ENCODE peak calls at places on chromosomes 12 and 14, in four cellular contexts. One of them, this sample, is unnamed.
A peak's percentile ranks its signal among the peaks of the same experiment; 100 is the strongest.

GRCh38 chr14:68669644-68670343 is 123.1 kb downstream of the ZFP36L1 start:
- DNase-seq in H1: no peak
- DNase-seq in mesendoderm: no peak
- DNase-seq in IMR-90: no peak
- DNase-seq in this sample: no peak

GRCh38 chr12:101737476-101737875 is 1.8 kb downstream of the SYCP3 start:
- DNase-seq in mesendoderm: no peak
- DNase-seq in IMR-90: no peak
- DNase-seq in H1: no peak
- DNase-seq in this sample: no peak

GRCh38 chr12:54725233-54725843 is 77.2 kb upstream of the DCD start:
- DNase-seq in H1: no peak
- DNase-seq in IMR-90: no peak
- DNase-seq in mesendoderm: peak; percentile 79
- DNase-seq in this sample: peak; percentile 60

GRCh38 chr12:19744760-19745218 is 305.5 kb downstream of the AEBP2 start:
- DNase-seq in H1: no peak
- DNase-seq in mesendoderm: no peak
- DNase-seq in IMR-90: peak; percentile 84
- DNase-seq in this sample: no peak

GRCh38 chr12:111386891-111387290 is 18.0 kb upstream of the PHETA1 start:
- DNase-seq in IMR-90: no peak
- DNase-seq in mesendoderm: no peak
- DNase-seq in H1: no peak
- DNase-seq in this sample: no peak

GRCh38 chr12:122866950-122867607 is 28.8 kb downstream of the VPS37B start:
- DNase-seq in IMR-90: no peak
- DNase-seq in mesendoderm: no peak
- DNase-seq in H1: no peak
- DNase-seq in this sample: no peak

GRCh38 chr12:87116778-87117177 is 860.6 kb upstream of the MGAT4C start:
- DNase-seq in IMR-90: no peak
- DNase-seq in H1: no peak
- DNase-seq in mesendoderm: peak; percentile 28
- DNase-seq in this sample: no peak

GRCh38 chr14:68935761-68936209 is 43.3 kb downstream of the ACTN1 start:
- DNase-seq in IMR-90: no peak
- DNase-seq in H1: no peak
- DNase-seq in mesendoderm: peak; percentile 63
- DNase-seq in this sample: no peak

GRCh38 chr12:25054076-25054782 is 105.3 kb upstream of the BCAT1 start:
- DNase-seq in IMR-90: no peak
- DNase-seq in H1: no peak
- DNase-seq in mesendoderm: no peak
- DNase-seq in this sample: no peak

GRCh38 chr12:92552412-92553108 is 150.2 kb upstream of the PLEKHG7 start:
- DNase-seq in H1: no peak
- DNase-seq in IMR-90: peak; percentile 32
- DNase-seq in mesendoderm: no peak
- DNase-seq in this sample: no peak

GRCh38 chr12:123621619-123622530 is 11.6 kb downstream of the EIF2B1 start:
- DNase-seq in mesendoderm: no peak
- DNase-seq in H1: no peak
- DNase-seq in IMR-90: no peak
- DNase-seq in this sample: no peak

GRCh38 chr14:37658174-37658573 is 62.7 kb downstream of the TTC6 start:
- DNase-seq in IMR-90: no peak
- DNase-seq in mesendoderm: no peak
- DNase-seq in H1: no peak
- DNase-seq in this sample: no peak

GRCh38 chr14:68393178-68393763 is 399.6 kb downstream of the ZFP36L1 start:
- DNase-seq in mesendoderm: no peak
- DNase-seq in IMR-90: no peak
- DNase-seq in H1: no peak
- DNase-seq in this sample: no peak

GRCh38 chr14:69504775-69505174 is 20.2 kb downstream of the PLEKHD1 start:
- DNase-seq in IMR-90: no peak
- DNase-seq in mesendoderm: no peak
- DNase-seq in H1: no peak
- DNase-seq in this sample: no peak

GRCh38 chr12:49550853-49551252 is 12.0 kb downstream of the KCNH3 start:
- DNase-seq in mesendoderm: peak; percentile 38
- DNase-seq in H1: no peak
- DNase-seq in IMR-90: no peak
- DNase-seq in this sample: no peak

GRCh38 chr12:52846356-52846970 is 2.3 kb downstream of the KRT78 start:
- DNase-seq in H1: no peak
- DNase-seq in IMR-90: no peak
- DNase-seq in mesendoderm: no peak
- DNase-seq in this sample: no peak

GRCh38 chr14:51295666-51296263 is 55.7 kb downstream of the TMX1 start:
- DNase-seq in IMR-90: peak; percentile 27
- DNase-seq in H1: no peak
- DNase-seq in mesendoderm: no peak
- DNase-seq in this sample: no peak

GRCh38 chr14:53295985-53296582 is 143.0 kb upstream of the DDHD1 start:
- DNase-seq in H1: no peak
- DNase-seq in mesendoderm: peak; percentile 37
- DNase-seq in IMR-90: peak; percentile 45
- DNase-seq in this sample: no peak

GRCh38 chr14:23056257-23056955 is 914 bp downstream of the CDH24 start:
- DNase-seq in H1: peak; percentile 84
- DNase-seq in mesendoderm: peak; percentile 93
- DNase-seq in IMR-90: peak; percentile 65
- DNase-seq in this sample: peak; percentile 87

GRCh38 chr12:95838125-95838524 is 20.6 kb upstream of the SNRPF start:
- DNase-seq in mesendoderm: no peak
- DNase-seq in IMR-90: peak; percentile 72
- DNase-seq in H1: no peak
- DNase-seq in this sample: no peak

GRCh38 chr12:89153341-89153740 is 199.0 kb downstream of the DUSP6 start:
- DNase-seq in H1: no peak
- DNase-seq in mesendoderm: no peak
- DNase-seq in IMR-90: no peak
- DNase-seq in this sample: no peak

GRCh38 chr12:89157413-89157812 is 194.9 kb downstream of the DUSP6 start:
- DNase-seq in mesendoderm: no peak
- DNase-seq in H1: no peak
- DNase-seq in IMR-90: no peak
- DNase-seq in this sample: no peak

GRCh38 chr12:89154743-89155530 is 197.4 kb downstream of the DUSP6 start:
- DNase-seq in H1: no peak
- DNase-seq in IMR-90: peak; percentile 8
- DNase-seq in mesendoderm: no peak
- DNase-seq in this sample: no peak

GRCh38 chr12:89156862-89157262 is 195.4 kb downstream of the DUSP6 start:
- DNase-seq in IMR-90: peak; percentile 67
- DNase-seq in H1: no peak
- DNase-seq in mesendoderm: no peak
- DNase-seq in this sample: no peak

DNA sequence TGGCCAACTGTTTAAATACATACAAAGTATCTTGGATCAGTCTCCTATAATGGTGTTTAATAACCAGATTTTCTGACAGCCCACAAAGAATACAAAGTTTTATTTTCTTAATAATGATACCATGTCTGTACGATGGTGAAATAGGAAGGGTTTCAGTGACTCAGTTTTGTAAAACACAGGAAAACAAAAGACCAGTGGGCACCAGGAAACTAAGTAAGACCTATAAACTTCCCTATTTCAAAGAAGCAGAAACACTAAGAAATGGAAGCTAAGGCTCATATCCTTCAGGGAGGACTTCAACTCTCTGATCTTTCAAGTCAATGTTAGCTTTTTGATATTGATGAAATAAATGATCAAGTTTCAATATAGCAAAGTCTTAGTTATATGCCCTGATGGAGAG is 196.0 kb downstream of the DUSP6 start:
- DNase-seq in mesendoderm: no peak
- DNase-seq in H1: no peak
- DNase-seq in IMR-90: no peak
- DNase-seq in this sample: no peak
- H3K9ac ChIP-seq in mesendoderm: no peak overlapping the region
- H3K9ac ChIP-seq in H1: no peak overlapping the region
- H3K9ac ChIP-seq in IMR-90: no peak overlapping the region
- H3K9ac ChIP-seq in this sample: no peak overlapping the region

DNA sequence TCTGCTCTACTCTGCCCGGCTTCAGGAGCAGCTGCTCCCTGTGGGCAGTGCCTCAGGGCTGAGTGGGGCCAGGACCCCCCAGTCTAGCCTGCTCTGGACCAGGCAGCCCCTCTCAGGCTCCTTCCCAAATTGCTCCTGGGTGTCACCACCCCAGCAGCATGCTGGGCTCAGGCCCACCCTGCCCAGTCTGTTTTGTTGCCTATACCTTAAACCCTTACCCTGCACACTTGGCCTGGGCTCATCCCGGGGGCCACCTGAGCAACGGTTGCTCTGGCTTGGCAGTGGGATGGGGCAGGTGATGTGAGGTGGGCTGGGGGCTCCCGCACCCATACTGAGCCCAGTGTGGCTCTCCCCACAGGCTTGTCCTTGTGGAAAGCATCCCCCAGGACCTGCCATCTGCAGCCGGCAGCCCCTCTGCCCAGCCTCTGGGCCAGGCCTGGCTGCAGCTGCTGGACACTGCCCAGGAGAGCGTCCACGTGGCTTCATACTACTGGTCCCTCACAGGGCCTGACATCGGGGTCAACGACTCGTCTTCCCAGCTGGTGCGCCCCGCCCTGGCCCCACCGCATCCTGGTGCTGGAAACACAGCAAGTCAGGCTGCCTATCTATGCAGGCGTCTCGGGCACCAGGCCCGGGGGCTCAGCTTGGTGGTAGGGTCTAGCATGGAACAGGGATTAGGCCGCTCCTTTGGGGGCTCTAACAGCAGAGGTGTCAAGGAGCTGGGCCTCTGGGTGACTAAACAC is 3.9 kb downstream of the PLD4 start:
- DNase-seq in H1: no peak
- DNase-seq in mesendoderm: no peak
- DNase-seq in IMR-90: no peak
- DNase-seq in this sample: no peak
- H3K23ac ChIP-seq in H1: no peak overlapping the region
- H3K23ac ChIP-seq in mesendoderm: no peak overlapping the region
- H3K23ac ChIP-seq in IMR-90: no peak overlapping the region
- H3K23ac ChIP-seq in this sample: no peak overlapping the region

GRCh38 chr14:96690713-96691383 is 106.3 kb upstream of the VRK1 start:
- DNase-seq in H1: no peak
- DNase-seq in IMR-90: no peak
- DNase-seq in mesendoderm: no peak
- DNase-seq in this sample: no peak

GRCh38 chr14:96688629-96689028 is 108.6 kb upstream of the VRK1 start:
- DNase-seq in IMR-90: no peak
- DNase-seq in mesendoderm: peak; percentile 41
- DNase-seq in H1: no peak
- DNase-seq in this sample: no peak

GRCh38 chr14:96698846-96699543 is 98.2 kb upstream of the VRK1 start:
- DNase-seq in H1: no peak
- DNase-seq in IMR-90: no peak
- DNase-seq in mesendoderm: no peak
- DNase-seq in this sample: no peak

GRCh38 chr14:96693986-96694385 is 103.2 kb upstream of the VRK1 start:
- DNase-seq in mesendoderm: peak; percentile 82
- DNase-seq in H1: no peak
- DNase-seq in IMR-90: no peak
- DNase-seq in this sample: no peak

DNA sequence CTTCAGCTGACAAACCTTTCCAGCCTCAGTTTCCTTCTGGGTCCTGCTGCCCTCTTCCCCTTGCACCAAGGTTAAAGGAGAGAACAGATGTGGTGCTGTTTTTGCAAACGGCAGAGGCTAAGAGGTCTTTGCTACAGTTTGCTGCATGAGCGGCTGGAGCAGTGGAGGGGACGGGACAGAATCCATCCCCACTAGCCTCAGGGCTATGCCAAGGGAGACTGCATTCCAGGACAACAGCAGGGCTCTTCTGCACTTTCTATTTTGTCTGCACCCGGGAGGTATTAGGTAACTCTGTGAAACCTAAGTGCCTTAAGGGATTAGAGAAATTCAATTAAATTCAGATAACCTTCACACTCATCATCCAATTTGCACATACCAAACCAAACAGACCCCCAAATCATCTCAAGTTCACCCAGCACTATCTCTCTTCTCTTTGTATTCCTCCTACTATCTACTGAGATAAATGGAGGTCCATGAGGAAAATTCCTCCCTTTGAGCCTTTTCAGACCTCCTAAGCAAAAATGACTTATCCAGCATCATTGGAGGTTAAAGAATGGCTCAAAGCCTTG is 103.8 kb upstream of the VRK1 start:
- DNase-seq in IMR-90: no peak
- DNase-seq in mesendoderm: peak; percentile 94
- DNase-seq in H1: no peak
- DNase-seq in this sample: no peak
- H4K5ac ChIP-seq in IMR-90: no peak overlapping the region
- H4K5ac ChIP-seq in mesendoderm: no peak overlapping the region
- H4K5ac ChIP-seq in H1: no peak overlapping the region
- H4K5ac ChIP-seq in this sample: no peak overlapping the region

DNA sequence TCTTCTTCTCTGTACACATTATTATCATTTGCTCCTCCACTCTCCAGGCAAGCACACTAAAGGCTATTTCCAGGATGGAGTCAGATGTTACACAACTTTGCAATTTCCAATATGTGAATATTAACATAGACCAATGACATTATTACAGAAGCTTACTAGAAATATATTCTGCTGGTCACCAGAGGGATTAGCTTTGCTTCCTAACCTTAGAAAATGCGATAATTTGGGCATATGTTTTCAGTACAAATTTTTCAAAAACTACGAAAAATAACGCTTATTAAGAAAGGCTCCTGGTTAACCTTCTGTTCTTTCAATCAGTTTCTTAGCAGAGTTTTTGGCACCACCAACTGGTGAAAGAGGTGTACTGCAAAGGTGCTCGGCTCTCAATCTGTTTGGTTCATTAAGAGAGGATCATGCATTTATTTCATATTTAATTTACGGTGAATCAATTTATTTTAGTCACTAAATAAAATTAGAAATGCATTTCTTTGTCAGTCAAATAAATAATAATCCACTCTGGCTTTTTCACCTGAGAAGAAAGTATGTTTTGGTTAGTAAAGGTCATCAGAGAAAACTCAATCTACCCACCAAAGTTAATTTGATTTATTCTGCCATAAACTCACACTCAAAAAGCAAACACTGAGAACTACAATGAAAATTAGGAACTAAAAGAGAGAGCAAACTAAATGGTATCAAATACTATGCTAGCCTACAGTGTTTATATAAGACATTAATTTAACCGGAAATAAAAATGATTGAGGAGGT is 39.2 kb downstream of the EFCAB11 start:
- DNase-seq in mesendoderm: peak; percentile 63
- DNase-seq in H1: peak; percentile 75
- DNase-seq in IMR-90: peak; percentile 80
- DNase-seq in this sample: peak; percentile 34
- H3K9ac ChIP-seq in mesendoderm: no peak overlapping the region
- H3K9ac ChIP-seq in H1: no peak overlapping the region
- H3K9ac ChIP-seq in IMR-90: peak overlapping the region; percentile 14
- H3K9ac ChIP-seq in this sample: no peak overlapping the region